ENCODE peak calls at places on chromosomes 6 and 20, in nine cellular contexts. W is foreskin fibroblast, D is HFF-Myc, K is OCI-M1, G is naive B cell, H is KG1, U is transverse colon, Q is EL, A is GM12865. C is an unnamed sample.

GRCh38 chr6:117496383-117496990 is 14.0 kb downstream of the DCBLD1 start:
- DNase-seq in W (peak; percentile 70), D (no peak), K (peak; percentile 20), G (no peak), H (no peak), U (no peak), Q (peak; percentile 73), A (peak; percentile 16), C (peak; percentile 44)

GRCh38 chr6:41294463-41294862 is 8.0 kb upstream of the TREM1 start:
- DNase-seq in W (no peak), D (no peak), K (no peak), G (no peak), H (no peak), U (no peak), Q (no peak), A (no peak), C (no peak)

GRCh38 chr20:1809121-1809520 is 86.1 kb upstream of the SIRPA start:
- DNase-seq in W (peak; percentile 77), D (peak; percentile 40), K (no peak), G (no peak), H (no peak), U (no peak), Q (peak; percentile 93), A (no peak), C (peak; percentile 86)

GRCh38 chr20:36686944-36687343 is 40.9 kb upstream of the SLA2 start:
- DNase-seq in W (no peak), D (no peak), K (no peak), G (no peak), H (no peak), U (no peak), Q (no peak), A (no peak), C (no peak)

GRCh38 chr6:89433637-89434499 is 916 bp downstream of the ANKRD6 start:
- DNase-seq in W (no peak), D (no peak), K (peak; percentile 31), G (peak; percentile 31), H (no peak), U (peak; percentile 20), Q (no peak), A (peak; percentile 75), C (no peak)

GRCh38 chr20:25643735-25644134 is 19.9 kb upstream of the NANP start:
- DNase-seq in W (no peak), D (no peak), K (no peak), G (no peak), H (no peak), U (no peak), Q (no peak), A (no peak), C (no peak)

GRCh38 chr20:62627901-62628612 is 14.2 kb upstream of the SLCO4A1 start:
- DNase-seq in W (peak; percentile 59), D (peak; percentile 52), K (no peak), G (peak; percentile 53), H (no peak), U (no peak), Q (peak; percentile 48), A (peak; percentile 80), C (peak; percentile 55)

GRCh38 chr6:123418101-123418500 is 218.6 kb downstream of the TRDN start:
- DNase-seq in W (no peak), D (no peak), K (no peak), G (no peak), H (no peak), U (no peak), Q (no peak), A (no peak), C (no peak)

GRCh38 chr20:1827974-1828785 is 67.0 kb upstream of the SIRPA start:
- DNase-seq in W (no peak), D (no peak), K (no peak), G (no peak), H (no peak), U (peak; percentile 65), Q (no peak), A (no peak), C (no peak)

GRCh38 chr20:62837790-62838458 is 21.1 kb downstream of the COL9A3 start:
- DNase-seq in W (peak; percentile 58), D (peak; percentile 70), K (no peak), G (peak; percentile 77), H (no peak), U (peak; percentile 95), Q (peak; percentile 35), A (peak; percentile 47), C (no peak)

C was measured in HFFc6.